ENCODE peak calls at places on chromosome 20, in nine cellular contexts. One of them, this sample, is unnamed.

GRCh38 chr20:34940126-34940525 is 15.5 kb downstream of the GSS start:
- DNase-seq in astrocyte of the spinal cord: no peak
- DNase-seq in right cardiac atrium: no peak
- DNase-seq in NCI-H446: no peak
- DNase-seq in activated CD4-positive, alpha-beta T cell treated with anti-CD3 and anti-CD28 coated beads, Interleukin-2, amount 10 ng/mL, durations not matched to agents 7 days and 5 days: no peak
- DNase-seq in WERI-Rb-1: no peak
- DNase-seq in activated T-helper 1 cell treated with Interleukin-2 at 50 U/mL for 16 hours: no peak
- DNase-seq in D341Med: no peak
- DNase-seq in SJSA1: no peak
- DNase-seq in this sample: peak

GRCh38 chr20:6806291-6806690 is 38.8 kb downstream of the BMP2 start:
- DNase-seq in astrocyte of the spinal cord: no peak
- DNase-seq in right cardiac atrium: no peak
- DNase-seq in NCI-H446: no peak
- DNase-seq in activated CD4-positive, alpha-beta T cell treated with anti-CD3 and anti-CD28 coated beads, Interleukin-2, amount 10 ng/mL, durations not matched to agents 7 days and 5 days: no peak
- DNase-seq in WERI-Rb-1: no peak
- DNase-seq in activated T-helper 1 cell treated with Interleukin-2 at 50 U/mL for 16 hours: no peak
- DNase-seq in D341Med: no peak
- DNase-seq in SJSA1: no peak
- DNase-seq in this sample: no peak

GRCh38 chr20:58909585-58909984 is 57.1 kb downstream of the GNAS start:
- DNase-seq in astrocyte of the spinal cord: no peak
- DNase-seq in right cardiac atrium: no peak
- DNase-seq in NCI-H446: no peak
- DNase-seq in activated CD4-positive, alpha-beta T cell treated with anti-CD3 and anti-CD28 coated beads, Interleukin-2, amount 10 ng/mL, durations not matched to agents 7 days and 5 days: no peak
- DNase-seq in WERI-Rb-1: no peak
- DNase-seq in activated T-helper 1 cell treated with Interleukin-2 at 50 U/mL for 16 hours: no peak
- DNase-seq in D341Med: no peak
- DNase-seq in SJSA1: no peak
- DNase-seq in this sample: no peak

GRCh38 chr20:41497186-41497895 is 120.8 kb downstream of the CHD6 start:
- DNase-seq in astrocyte of the spinal cord: no peak
- DNase-seq in right cardiac atrium: no peak
- DNase-seq in NCI-H446: no peak
- DNase-seq in activated CD4-positive, alpha-beta T cell treated with anti-CD3 and anti-CD28 coated beads, Interleukin-2, amount 10 ng/mL, durations not matched to agents 7 days and 5 days: no peak
- DNase-seq in WERI-Rb-1: no peak
- DNase-seq in activated T-helper 1 cell treated with Interleukin-2 at 50 U/mL for 16 hours: no peak
- DNase-seq in D341Med: no peak
- DNase-seq in SJSA1: no peak
- DNase-seq in this sample: no peak

GRCh38 chr20:16407251-16408067 is 165.8 kb downstream of the KIF16B start:
- DNase-seq in astrocyte of the spinal cord: peak
- DNase-seq in right cardiac atrium: no peak
- DNase-seq in NCI-H446: no peak
- DNase-seq in activated CD4-positive, alpha-beta T cell treated with anti-CD3 and anti-CD28 coated beads, Interleukin-2, amount 10 ng/mL, durations not matched to agents 7 days and 5 days: no peak
- DNase-seq in WERI-Rb-1: no peak
- DNase-seq in activated T-helper 1 cell treated with Interleukin-2 at 50 U/mL for 16 hours: no peak
- DNase-seq in D341Med: no peak
- DNase-seq in SJSA1: no peak
- DNase-seq in this sample: no peak

GRCh38 chr20:10982692-10983091 is 308.9 kb upstream of the JAG1 start:
- DNase-seq in astrocyte of the spinal cord: peak
- DNase-seq in right cardiac atrium: peak
- DNase-seq in NCI-H446: peak
- DNase-seq in activated CD4-positive, alpha-beta T cell treated with anti-CD3 and anti-CD28 coated beads, Interleukin-2, amount 10 ng/mL, durations not matched to agents 7 days and 5 days: no peak
- DNase-seq in WERI-Rb-1: no peak
- DNase-seq in activated T-helper 1 cell treated with Interleukin-2 at 50 U/mL for 16 hours: no peak
- DNase-seq in D341Med: no peak
- DNase-seq in SJSA1: peak
- DNase-seq in this sample: peak

GRCh38 chr20:35235881-35236280 is 9.4 kb downstream of the MMP24 start:
- DNase-seq in astrocyte of the spinal cord: no peak
- DNase-seq in right cardiac atrium: no peak
- DNase-seq in NCI-H446: no peak
- DNase-seq in activated CD4-positive, alpha-beta T cell treated with anti-CD3 and anti-CD28 coated beads, Interleukin-2, amount 10 ng/mL, durations not matched to agents 7 days and 5 days: no peak
- DNase-seq in WERI-Rb-1: no peak
- DNase-seq in activated T-helper 1 cell treated with Interleukin-2 at 50 U/mL for 16 hours: no peak
- DNase-seq in D341Med: no peak
- DNase-seq in SJSA1: no peak
- DNase-seq in this sample: no peak

GRCh38 chr20:57759724-57760123 is 49.9 kb upstream of the PMEPA1 start:
- DNase-seq in astrocyte of the spinal cord: no peak
- DNase-seq in right cardiac atrium: no peak
- DNase-seq in NCI-H446: no peak
- DNase-seq in activated CD4-positive, alpha-beta T cell treated with anti-CD3 and anti-CD28 coated beads, Interleukin-2, amount 10 ng/mL, durations not matched to agents 7 days and 5 days: no peak
- DNase-seq in WERI-Rb-1: no peak
- DNase-seq in activated T-helper 1 cell treated with Interleukin-2 at 50 U/mL for 16 hours: no peak
- DNase-seq in D341Med: no peak
- DNase-seq in SJSA1: no peak
- DNase-seq in this sample: no peak

GRCh38 chr20:63027425-63028389 is 20.9 kb upstream of the BHLHE23 start:
- DNase-seq in astrocyte of the spinal cord: no peak
- DNase-seq in right cardiac atrium: no peak
- DNase-seq in NCI-H446: no peak
- DNase-seq in activated CD4-positive, alpha-beta T cell treated with anti-CD3 and anti-CD28 coated beads, Interleukin-2, amount 10 ng/mL, durations not matched to agents 7 days and 5 days: no peak
- DNase-seq in WERI-Rb-1: no peak
- DNase-seq in activated T-helper 1 cell treated with Interleukin-2 at 50 U/mL for 16 hours: no peak
- DNase-seq in D341Med: peak
- DNase-seq in SJSA1: no peak
- DNase-seq in this sample: peak

GRCh38 chr20:55565374-55565773 is 439.9 kb downstream of the CBLN4 start:
- DNase-seq in astrocyte of the spinal cord: no peak
- DNase-seq in right cardiac atrium: no peak
- DNase-seq in NCI-H446: no peak
- DNase-seq in activated CD4-positive, alpha-beta T cell treated with anti-CD3 and anti-CD28 coated beads, Interleukin-2, amount 10 ng/mL, durations not matched to agents 7 days and 5 days: no peak
- DNase-seq in WERI-Rb-1: no peak
- DNase-seq in activated T-helper 1 cell treated with Interleukin-2 at 50 U/mL for 16 hours: no peak
- DNase-seq in D341Med: no peak
- DNase-seq in SJSA1: no peak
- DNase-seq in this sample: no peak

GRCh38 chr20:35883778-35884540 is 70.3 kb downstream of the SCAND1 start:
- DNase-seq in astrocyte of the spinal cord: peak
- DNase-seq in right cardiac atrium: peak
- DNase-seq in NCI-H446: peak
- DNase-seq in activated CD4-positive, alpha-beta T cell treated with anti-CD3 and anti-CD28 coated beads, Interleukin-2, amount 10 ng/mL, durations not matched to agents 7 days and 5 days: peak
- DNase-seq in WERI-Rb-1: peak
- DNase-seq in activated T-helper 1 cell treated with Interleukin-2 at 50 U/mL for 16 hours: peak
- DNase-seq in D341Med: peak
- DNase-seq in SJSA1: peak
- DNase-seq in this sample: peak

GRCh38 chr20:62805365-62805710 is 703 bp downstream of the OGFR start:
- DNase-seq in astrocyte of the spinal cord: no peak
- DNase-seq in right cardiac atrium: peak
- DNase-seq in NCI-H446: no peak
- DNase-seq in activated CD4-positive, alpha-beta T cell treated with anti-CD3 and anti-CD28 coated beads, Interleukin-2, amount 10 ng/mL, durations not matched to agents 7 days and 5 days: no peak
- DNase-seq in WERI-Rb-1: no peak
- DNase-seq in activated T-helper 1 cell treated with Interleukin-2 at 50 U/mL for 16 hours: no peak
- DNase-seq in D341Med: peak
- DNase-seq in SJSA1: peak
- DNase-seq in this sample: no peak

GRCh38 chr20:755931-756330 is 12.4 kb downstream of the SLC52A3 start:
- DNase-seq in astrocyte of the spinal cord: no peak
- DNase-seq in right cardiac atrium: no peak
- DNase-seq in NCI-H446: no peak
- DNase-seq in activated CD4-positive, alpha-beta T cell treated with anti-CD3 and anti-CD28 coated beads, Interleukin-2, amount 10 ng/mL, durations not matched to agents 7 days and 5 days: no peak
- DNase-seq in WERI-Rb-1: no peak
- DNase-seq in activated T-helper 1 cell treated with Interleukin-2 at 50 U/mL for 16 hours: no peak
- DNase-seq in D341Med: no peak
- DNase-seq in SJSA1: no peak
- DNase-seq in this sample: no peak

GRCh38 chr20:61579908-61580307 is 327.8 kb downstream of the CDH4 start:
- DNase-seq in astrocyte of the spinal cord: no peak
- DNase-seq in right cardiac atrium: no peak
- DNase-seq in NCI-H446: no peak
- DNase-seq in activated CD4-positive, alpha-beta T cell treated with anti-CD3 and anti-CD28 coated beads, Interleukin-2, amount 10 ng/mL, durations not matched to agents 7 days and 5 days: no peak
- DNase-seq in WERI-Rb-1: no peak
- DNase-seq in activated T-helper 1 cell treated with Interleukin-2 at 50 U/mL for 16 hours: no peak
- DNase-seq in D341Med: no peak
- DNase-seq in SJSA1: no peak
- DNase-seq in this sample: no peak

GRCh38 chr20:50477260-50477659 is 32.9 kb upstream of the PTPN1 start:
- DNase-seq in astrocyte of the spinal cord: no peak
- DNase-seq in right cardiac atrium: no peak
- DNase-seq in NCI-H446: peak
- DNase-seq in activated CD4-positive, alpha-beta T cell treated with anti-CD3 and anti-CD28 coated beads, Interleukin-2, amount 10 ng/mL, durations not matched to agents 7 days and 5 days: no peak
- DNase-seq in WERI-Rb-1: no peak
- DNase-seq in activated T-helper 1 cell treated with Interleukin-2 at 50 U/mL for 16 hours: no peak
- DNase-seq in D341Med: no peak
- DNase-seq in SJSA1: no peak
- DNase-seq in this sample: no peak

GRCh38 chr20:32190608-32191415 is 16.7 kb downstream of the PLAGL2 start:
- DNase-seq in astrocyte of the spinal cord: no peak
- DNase-seq in right cardiac atrium: no peak
- DNase-seq in NCI-H446: no peak
- DNase-seq in activated CD4-positive, alpha-beta T cell treated with anti-CD3 and anti-CD28 coated beads, Interleukin-2, amount 10 ng/mL, durations not matched to agents 7 days and 5 days: no peak
- DNase-seq in WERI-Rb-1: peak
- DNase-seq in activated T-helper 1 cell treated with Interleukin-2 at 50 U/mL for 16 hours: no peak
- DNase-seq in D341Med: no peak
- DNase-seq in SJSA1: no peak
- DNase-seq in this sample: no peak

GRCh38 chr20:32893878-32894483 is 35.3 kb downstream of the EFCAB8 start:
- DNase-seq in astrocyte of the spinal cord: peak
- DNase-seq in right cardiac atrium: no peak
- DNase-seq in NCI-H446: peak
- DNase-seq in activated CD4-positive, alpha-beta T cell treated with anti-CD3 and anti-CD28 coated beads, Interleukin-2, amount 10 ng/mL, durations not matched to agents 7 days and 5 days: no peak
- DNase-seq in WERI-Rb-1: peak
- DNase-seq in activated T-helper 1 cell treated with Interleukin-2 at 50 U/mL for 16 hours: no peak
- DNase-seq in D341Med: peak
- DNase-seq in SJSA1: no peak
- DNase-seq in this sample: no peak

GRCh38 chr20:46965477-46965876 is 70.8 kb downstream of the EYA2 start:
- DNase-seq in astrocyte of the spinal cord: no peak
- DNase-seq in right cardiac atrium: no peak
- DNase-seq in NCI-H446: peak
- DNase-seq in activated CD4-positive, alpha-beta T cell treated with anti-CD3 and anti-CD28 coated beads, Interleukin-2, amount 10 ng/mL, durations not matched to agents 7 days and 5 days: no peak
- DNase-seq in WERI-Rb-1: no peak
- DNase-seq in activated T-helper 1 cell treated with Interleukin-2 at 50 U/mL for 16 hours: no peak
- DNase-seq in D341Med: no peak
- DNase-seq in SJSA1: no peak
- DNase-seq in this sample: no peak

GRCh38 chr20:48634641-48635040 is 193.2 kb downstream of the PREX1 start:
- DNase-seq in astrocyte of the spinal cord: no peak
- DNase-seq in right cardiac atrium: no peak
- DNase-seq in NCI-H446: no peak
- DNase-seq in activated CD4-positive, alpha-beta T cell treated with anti-CD3 and anti-CD28 coated beads, Interleukin-2, amount 10 ng/mL, durations not matched to agents 7 days and 5 days: no peak
- DNase-seq in WERI-Rb-1: no peak
- DNase-seq in activated T-helper 1 cell treated with Interleukin-2 at 50 U/mL for 16 hours: no peak
- DNase-seq in D341Med: no peak
- DNase-seq in SJSA1: no peak
- DNase-seq in this sample: no peak

GRCh38 chr20:20241966-20242365 is 125.9 kb upstream of the INSM1 start:
- DNase-seq in astrocyte of the spinal cord: no peak
- DNase-seq in right cardiac atrium: no peak
- DNase-seq in NCI-H446: peak
- DNase-seq in activated CD4-positive, alpha-beta T cell treated with anti-CD3 and anti-CD28 coated beads, Interleukin-2, amount 10 ng/mL, durations not matched to agents 7 days and 5 days: no peak
- DNase-seq in WERI-Rb-1: no peak
- DNase-seq in activated T-helper 1 cell treated with Interleukin-2 at 50 U/mL for 16 hours: no peak
- DNase-seq in D341Med: no peak
- DNase-seq in SJSA1: no peak
- DNase-seq in this sample: no peak

GRCh38 chr20:18916886-18917785 is 103.6 kb downstream of the SCP2D1 start:
- DNase-seq in astrocyte of the spinal cord: peak
- DNase-seq in right cardiac atrium: no peak
- DNase-seq in NCI-H446: no peak
- DNase-seq in activated CD4-positive, alpha-beta T cell treated with anti-CD3 and anti-CD28 coated beads, Interleukin-2, amount 10 ng/mL, durations not matched to agents 7 days and 5 days: no peak
- DNase-seq in WERI-Rb-1: no peak
- DNase-seq in activated T-helper 1 cell treated with Interleukin-2 at 50 U/mL for 16 hours: no peak
- DNase-seq in D341Med: no peak
- DNase-seq in SJSA1: no peak
- DNase-seq in this sample: no peak

GRCh38 chr20:32470025-32470861 is 112.1 kb downstream of the ASXL1 start:
- DNase-seq in astrocyte of the spinal cord: peak
- DNase-seq in right cardiac atrium: peak
- DNase-seq in NCI-H446: no peak
- DNase-seq in activated CD4-positive, alpha-beta T cell treated with anti-CD3 and anti-CD28 coated beads, Interleukin-2, amount 10 ng/mL, durations not matched to agents 7 days and 5 days: peak
- DNase-seq in WERI-Rb-1: peak
- DNase-seq in activated T-helper 1 cell treated with Interleukin-2 at 50 U/mL for 16 hours: no peak
- DNase-seq in D341Med: peak
- DNase-seq in SJSA1: peak
- DNase-seq in this sample: peak

GRCh38 chr20:3922223-3922982 is 33.2 kb downstream of the PANK2 start:
- DNase-seq in astrocyte of the spinal cord: no peak
- DNase-seq in right cardiac atrium: no peak
- DNase-seq in NCI-H446: no peak
- DNase-seq in activated CD4-positive, alpha-beta T cell treated with anti-CD3 and anti-CD28 coated beads, Interleukin-2, amount 10 ng/mL, durations not matched to agents 7 days and 5 days: no peak
- DNase-seq in WERI-Rb-1: no peak
- DNase-seq in activated T-helper 1 cell treated with Interleukin-2 at 50 U/mL for 16 hours: no peak
- DNase-seq in D341Med: no peak
- DNase-seq in SJSA1: no peak
- DNase-seq in this sample: no peak

GRCh38 chr20:561437-562231 is 18.0 kb upstream of the CSNK2A1 start:
- DNase-seq in astrocyte of the spinal cord: peak
- DNase-seq in right cardiac atrium: peak
- DNase-seq in NCI-H446: peak
- DNase-seq in activated CD4-positive, alpha-beta T cell treated with anti-CD3 and anti-CD28 coated beads, Interleukin-2, amount 10 ng/mL, durations not matched to agents 7 days and 5 days: peak
- DNase-seq in WERI-Rb-1: peak
- DNase-seq in activated T-helper 1 cell treated with Interleukin-2 at 50 U/mL for 16 hours: no peak
- DNase-seq in D341Med: peak
- DNase-seq in SJSA1: peak
- DNase-seq in this sample: peak

GRCh38 chr20:4063631-4064030 is 48.3 kb upstream of the RNF24 start:
- DNase-seq in astrocyte of the spinal cord: no peak
- DNase-seq in right cardiac atrium: peak
- DNase-seq in NCI-H446: no peak
- DNase-seq in activated CD4-positive, alpha-beta T cell treated with anti-CD3 and anti-CD28 coated beads, Interleukin-2, amount 10 ng/mL, durations not matched to agents 7 days and 5 days: no peak
- DNase-seq in WERI-Rb-1: no peak
- DNase-seq in activated T-helper 1 cell treated with Interleukin-2 at 50 U/mL for 16 hours: no peak
- DNase-seq in D341Med: no peak
- DNase-seq in SJSA1: no peak
- DNase-seq in this sample: no peak

GRCh38 chr20:33668087-33668790 is 1.5 kb downstream of the ACTL10 start:
- DNase-seq in astrocyte of the spinal cord: peak
- DNase-seq in right cardiac atrium: peak
- DNase-seq in NCI-H446: no peak
- DNase-seq in activated CD4-positive, alpha-beta T cell treated with anti-CD3 and anti-CD28 coated beads, Interleukin-2, amount 10 ng/mL, durations not matched to agents 7 days and 5 days: peak
- DNase-seq in WERI-Rb-1: peak
- DNase-seq in activated T-helper 1 cell treated with Interleukin-2 at 50 U/mL for 16 hours: peak
- DNase-seq in D341Med: peak
- DNase-seq in SJSA1: no peak
- DNase-seq in this sample: no peak

GRCh38 chr20:2826655-2827054 is 10.5 kb downstream of the TMEM239 start:
- DNase-seq in astrocyte of the spinal cord: no peak
- DNase-seq in right cardiac atrium: no peak
- DNase-seq in NCI-H446: no peak
- DNase-seq in activated CD4-positive, alpha-beta T cell treated with anti-CD3 and anti-CD28 coated beads, Interleukin-2, amount 10 ng/mL, durations not matched to agents 7 days and 5 days: no peak
- DNase-seq in WERI-Rb-1: no peak
- DNase-seq in activated T-helper 1 cell treated with Interleukin-2 at 50 U/mL for 16 hours: no peak
- DNase-seq in D341Med: no peak
- DNase-seq in SJSA1: no peak
- DNase-seq in this sample: no peak

GRCh38 chr20:20327756-20328155 is 40.1 kb upstream of the INSM1 start:
- DNase-seq in astrocyte of the spinal cord: no peak
- DNase-seq in right cardiac atrium: no peak
- DNase-seq in NCI-H446: no peak
- DNase-seq in activated CD4-positive, alpha-beta T cell treated with anti-CD3 and anti-CD28 coated beads, Interleukin-2, amount 10 ng/mL, durations not matched to agents 7 days and 5 days: no peak
- DNase-seq in WERI-Rb-1: no peak
- DNase-seq in activated T-helper 1 cell treated with Interleukin-2 at 50 U/mL for 16 hours: no peak
- DNase-seq in D341Med: no peak
- DNase-seq in SJSA1: no peak
- DNase-seq in this sample: no peak

GRCh38 chr20:57780398-57780797 is 70.6 kb upstream of the PMEPA1 start:
- DNase-seq in astrocyte of the spinal cord: no peak
- DNase-seq in right cardiac atrium: no peak
- DNase-seq in NCI-H446: no peak
- DNase-seq in activated CD4-positive, alpha-beta T cell treated with anti-CD3 and anti-CD28 coated beads, Interleukin-2, amount 10 ng/mL, durations not matched to agents 7 days and 5 days: no peak
- DNase-seq in WERI-Rb-1: no peak
- DNase-seq in activated T-helper 1 cell treated with Interleukin-2 at 50 U/mL for 16 hours: no peak
- DNase-seq in D341Med: no peak
- DNase-seq in SJSA1: no peak
- DNase-seq in this sample: no peak

GRCh38 chr20:4844766-4845465 is 123.2 kb downstream of the PRND start:
- DNase-seq in astrocyte of the spinal cord: no peak
- DNase-seq in right cardiac atrium: no peak
- DNase-seq in NCI-H446: no peak
- DNase-seq in activated CD4-positive, alpha-beta T cell treated with anti-CD3 and anti-CD28 coated beads, Interleukin-2, amount 10 ng/mL, durations not matched to agents 7 days and 5 days: no peak
- DNase-seq in WERI-Rb-1: no peak
- DNase-seq in activated T-helper 1 cell treated with Interleukin-2 at 50 U/mL for 16 hours: no peak
- DNase-seq in D341Med: no peak
- DNase-seq in SJSA1: no peak
- DNase-seq in this sample: no peak

GRCh38 chr20:10369723-10370090 is 64.3 kb downstream of the MKKS start:
- DNase-seq in astrocyte of the spinal cord: peak
- DNase-seq in right cardiac atrium: no peak
- DNase-seq in NCI-H446: peak
- DNase-seq in activated CD4-positive, alpha-beta T cell treated with anti-CD3 and anti-CD28 coated beads, Interleukin-2, amount 10 ng/mL, durations not matched to agents 7 days and 5 days: no peak
- DNase-seq in WERI-Rb-1: no peak
- DNase-seq in activated T-helper 1 cell treated with Interleukin-2 at 50 U/mL for 16 hours: no peak
- DNase-seq in D341Med: no peak
- DNase-seq in SJSA1: peak
- DNase-seq in this sample: no peak

This sample was measured in left ventricle myocardium superior.